ENCODE peak calls at places on chromosome 2, in seven cellular contexts. One of them, this sample, is unnamed.

GRCh38 chr2:205012961-205013360 is 467.7 kb downstream of the PARD3B start:
- DNase-seq in Right ventricle myocardium superior: no peak
- DNase-seq in iris pigment epithelial cell: no peak
- DNase-seq in cardiac septum: no peak
- DNase-seq in KG1: no peak
- DNase-seq in NT2/D1: no peak
- DNase-seq in HuH-7.5: no peak
- DNase-seq in this sample: no peak

GRCh38 chr2:29242621-29243375 is 127.6 kb downstream of the CLIP4 start:
- DNase-seq in Right ventricle myocardium superior: no peak
- DNase-seq in iris pigment epithelial cell: no peak
- DNase-seq in cardiac septum: peak
- DNase-seq in KG1: no peak
- DNase-seq in NT2/D1: no peak
- DNase-seq in HuH-7.5: no peak
- DNase-seq in this sample: no peak

GRCh38 chr2:203817147-203817546 is 50.4 kb upstream of the CTLA4 start:
- DNase-seq in Right ventricle myocardium superior: no peak
- DNase-seq in iris pigment epithelial cell: no peak
- DNase-seq in cardiac septum: no peak
- DNase-seq in KG1: no peak
- DNase-seq in NT2/D1: no peak
- DNase-seq in HuH-7.5: no peak
- DNase-seq in this sample: no peak

GRCh38 chr2:8448822-8449577 is 232.9 kb upstream of the ID2 start:
- DNase-seq in Right ventricle myocardium superior: no peak
- DNase-seq in iris pigment epithelial cell: no peak
- DNase-seq in cardiac septum: no peak
- DNase-seq in KG1: no peak
- DNase-seq in NT2/D1: no peak
- DNase-seq in HuH-7.5: no peak
- DNase-seq in this sample: no peak

GRCh38 chr2:238075397-238075796 is 14.6 kb downstream of the SCLY start:
- DNase-seq in Right ventricle myocardium superior: no peak
- DNase-seq in iris pigment epithelial cell: no peak
- DNase-seq in cardiac septum: no peak
- DNase-seq in KG1: no peak
- DNase-seq in NT2/D1: no peak
- DNase-seq in HuH-7.5: no peak
- DNase-seq in this sample: no peak

GRCh38 chr2:53829669-53830290 is 30.0 kb downstream of the GPR75 start:
- DNase-seq in Right ventricle myocardium superior: peak
- DNase-seq in iris pigment epithelial cell: no peak
- DNase-seq in cardiac septum: peak
- DNase-seq in KG1: no peak
- DNase-seq in NT2/D1: no peak
- DNase-seq in HuH-7.5: no peak
- DNase-seq in this sample: no peak

GRCh38 chr2:167844714-167845530 is 402.5 kb downstream of the STK39 start:
- DNase-seq in Right ventricle myocardium superior: no peak
- DNase-seq in iris pigment epithelial cell: no peak
- DNase-seq in cardiac septum: no peak
- DNase-seq in KG1: no peak
- DNase-seq in NT2/D1: peak
- DNase-seq in HuH-7.5: no peak
- DNase-seq in this sample: no peak

GRCh38 chr2:208392300-208392699 is 14.3 kb upstream of the PTH2R start:
- DNase-seq in Right ventricle myocardium superior: no peak
- DNase-seq in iris pigment epithelial cell: no peak
- DNase-seq in cardiac septum: no peak
- DNase-seq in KG1: no peak
- DNase-seq in NT2/D1: no peak
- DNase-seq in HuH-7.5: no peak
- DNase-seq in this sample: no peak

GRCh38 chr2:61632276-61633169 is 94.4 kb upstream of the XPO1 start:
- DNase-seq in Right ventricle myocardium superior: no peak
- DNase-seq in iris pigment epithelial cell: peak
- DNase-seq in cardiac septum: peak
- DNase-seq in KG1: no peak
- DNase-seq in NT2/D1: no peak
- DNase-seq in HuH-7.5: no peak
- DNase-seq in this sample: no peak

GRCh38 chr2:86441789-86442641 is 844 bp downstream of the KDM3A start:
- DNase-seq in Right ventricle myocardium superior: peak
- DNase-seq in iris pigment epithelial cell: peak
- DNase-seq in cardiac septum: peak
- DNase-seq in KG1: peak
- DNase-seq in NT2/D1: peak
- DNase-seq in HuH-7.5: peak
- DNase-seq in this sample: no peak

GRCh38 chr2:160683206-160683605 is 189.6 kb upstream of the RBMS1 start:
- DNase-seq in Right ventricle myocardium superior: no peak
- DNase-seq in iris pigment epithelial cell: no peak
- DNase-seq in cardiac septum: no peak
- DNase-seq in KG1: no peak
- DNase-seq in NT2/D1: no peak
- DNase-seq in HuH-7.5: no peak
- DNase-seq in this sample: no peak

GRCh38 chr2:236597629-236598028 is 28.0 kb downstream of the ACKR3 start:
- DNase-seq in Right ventricle myocardium superior: no peak
- DNase-seq in iris pigment epithelial cell: no peak
- DNase-seq in cardiac septum: no peak
- DNase-seq in KG1: no peak
- DNase-seq in NT2/D1: no peak
- DNase-seq in HuH-7.5: no peak
- DNase-seq in this sample: no peak

This sample was measured in 8988T.